ENCODE peak calls at places on chromosomes 11 and 22, in seven cellular contexts. One of them, this sample, is unnamed.

GRCh38 chr11:64698427-64698826 is 24.6 kb downstream of the NRXN2 start:
- DNase-seq in SK-N-SH: no peak
- DNase-seq in neural progenitor cell: no peak
- DNase-seq in GM23338: no peak
- DNase-seq in hepatocyte: no peak
- DNase-seq in MM.1S: no peak
- DNase-seq in GM23248: no peak
- DNase-seq in this sample: no peak

GRCh38 chr11:6458352-6458751 is 15.4 kb downstream of the TRIM3 start:
- DNase-seq in GM23248: no peak
- DNase-seq in SK-N-SH: no peak
- DNase-seq in MM.1S: no peak
- DNase-seq in GM23338: no peak
- DNase-seq in hepatocyte: no peak
- DNase-seq in neural progenitor cell: no peak
- DNase-seq in this sample: no peak

GRCh38 chr11:119567667-119568582 is 145.0 kb upstream of the THY1 start:
- DNase-seq in GM23338: peak
- DNase-seq in MM.1S: no peak
- DNase-seq in hepatocyte: peak
- DNase-seq in SK-N-SH: peak
- DNase-seq in GM23248: peak
- DNase-seq in neural progenitor cell: no peak
- DNase-seq in this sample: no peak

GRCh38 chr11:65279713-65280459 is 18.1 kb downstream of the POLA2 start:
- DNase-seq in SK-N-SH: no peak
- DNase-seq in hepatocyte: peak
- DNase-seq in GM23338: no peak
- DNase-seq in GM23248: peak
- DNase-seq in MM.1S: no peak
- DNase-seq in neural progenitor cell: no peak
- DNase-seq in this sample: peak

GRCh38 chr11:119352857-119353260 is 6.4 kb upstream of the MFRP start:
- DNase-seq in neural progenitor cell: no peak
- DNase-seq in SK-N-SH: peak
- DNase-seq in MM.1S: no peak
- DNase-seq in hepatocyte: peak
- DNase-seq in GM23338: peak
- DNase-seq in GM23248: no peak
- DNase-seq in this sample: no peak

GRCh38 chr22:30206964-30207363 is 39.6 kb downstream of the LIF start:
- DNase-seq in hepatocyte: peak
- DNase-seq in GM23338: peak
- DNase-seq in MM.1S: no peak
- DNase-seq in neural progenitor cell: peak
- DNase-seq in GM23248: peak
- DNase-seq in SK-N-SH: peak
- DNase-seq in this sample: peak

GRCh38 chr11:68146704-68147474 is 25.7 kb upstream of the CHKA start:
- DNase-seq in hepatocyte: peak
- DNase-seq in GM23248: peak
- DNase-seq in neural progenitor cell: no peak
- DNase-seq in SK-N-SH: peak
- DNase-seq in MM.1S: no peak
- DNase-seq in GM23338: no peak
- DNase-seq in this sample: no peak

GRCh38 chr11:97367406-97368083 is 977.7 kb downstream of the JRKL start:
- DNase-seq in GM23338: no peak
- DNase-seq in hepatocyte: no peak
- DNase-seq in SK-N-SH: no peak
- DNase-seq in MM.1S: no peak
- DNase-seq in neural progenitor cell: no peak
- DNase-seq in GM23248: no peak
- DNase-seq in this sample: no peak

GRCh38 chr11:66366844-66367477 is 4.6 kb downstream of the SLC29A2 start:
- DNase-seq in MM.1S: no peak
- DNase-seq in SK-N-SH: no peak
- DNase-seq in GM23248: no peak
- DNase-seq in neural progenitor cell: no peak
- DNase-seq in GM23338: no peak
- DNase-seq in hepatocyte: no peak
- DNase-seq in this sample: no peak

GRCh38 chr11:128207861-128208321 is 379.5 kb downstream of the ETS1 start:
- DNase-seq in GM23248: peak
- DNase-seq in neural progenitor cell: no peak
- DNase-seq in GM23338: no peak
- DNase-seq in SK-N-SH: no peak
- DNase-seq in hepatocyte: peak
- DNase-seq in MM.1S: no peak
- DNase-seq in this sample: peak

GRCh38 chr11:91872216-91872615 is 352.4 kb upstream of the FAT3 start:
- DNase-seq in MM.1S: no peak
- DNase-seq in SK-N-SH: no peak
- DNase-seq in GM23338: no peak
- DNase-seq in GM23248: no peak
- DNase-seq in neural progenitor cell: no peak
- DNase-seq in hepatocyte: no peak
- DNase-seq in this sample: no peak

GRCh38 chr11:57751676-57752253 is at the start of gene BTBD18:
- DNase-seq in GM23338: peak
- DNase-seq in neural progenitor cell: peak
- DNase-seq in MM.1S: no peak
- DNase-seq in SK-N-SH: peak
- DNase-seq in GM23248: peak
- DNase-seq in hepatocyte: peak
- DNase-seq in this sample: no peak

GRCh38 chr11:111541209-111542061 is 915 bp downstream of the LAYN start:
- DNase-seq in SK-N-SH: peak
- DNase-seq in MM.1S: no peak
- DNase-seq in GM23248: peak
- DNase-seq in neural progenitor cell: peak
- DNase-seq in hepatocyte: peak
- DNase-seq in GM23338: peak
- DNase-seq in this sample: no peak

GRCh38 chr22:22398530-22399327 is 109.8 kb downstream of the ZNF280B start:
- DNase-seq in MM.1S: no peak
- DNase-seq in hepatocyte: no peak
- DNase-seq in SK-N-SH: no peak
- DNase-seq in GM23338: no peak
- DNase-seq in GM23248: no peak
- DNase-seq in neural progenitor cell: no peak
- DNase-seq in this sample: no peak

GRCh38 chr22:47046411-47047065 is 284.1 kb downstream of the TBC1D22A start:
- DNase-seq in GM23338: no peak
- DNase-seq in SK-N-SH: no peak
- DNase-seq in neural progenitor cell: no peak
- DNase-seq in GM23248: no peak
- DNase-seq in MM.1S: no peak
- DNase-seq in hepatocyte: no peak
- DNase-seq in this sample: no peak

GRCh38 chr22:36586852-36587251 is 57.9 kb upstream of the EIF3D start:
- DNase-seq in hepatocyte: no peak
- DNase-seq in neural progenitor cell: no peak
- DNase-seq in GM23248: no peak
- DNase-seq in GM23338: no peak
- DNase-seq in SK-N-SH: no peak
- DNase-seq in MM.1S: no peak
- DNase-seq in this sample: no peak

GRCh38 chr11:69364901-69365300 is 70.9 kb downstream of the MYEOV start:
- DNase-seq in MM.1S: no peak
- DNase-seq in SK-N-SH: no peak
- DNase-seq in GM23338: no peak
- DNase-seq in GM23248: no peak
- DNase-seq in hepatocyte: no peak
- DNase-seq in neural progenitor cell: no peak
- DNase-seq in this sample: no peak

GRCh38 chr11:112623057-112623456 is 338.2 kb upstream of the NCAM1 start:
- DNase-seq in hepatocyte: no peak
- DNase-seq in neural progenitor cell: no peak
- DNase-seq in GM23338: no peak
- DNase-seq in GM23248: no peak
- DNase-seq in SK-N-SH: no peak
- DNase-seq in MM.1S: no peak
- DNase-seq in this sample: no peak

GRCh38 chr11:112627588-112628045 is 333.6 kb upstream of the NCAM1 start:
- DNase-seq in hepatocyte: no peak
- DNase-seq in MM.1S: peak
- DNase-seq in SK-N-SH: no peak
- DNase-seq in neural progenitor cell: no peak
- DNase-seq in GM23248: no peak
- DNase-seq in GM23338: no peak
- DNase-seq in this sample: no peak

GRCh38 chr11:112630496-112630895 is 330.7 kb upstream of the NCAM1 start:
- DNase-seq in SK-N-SH: no peak
- DNase-seq in neural progenitor cell: no peak
- DNase-seq in MM.1S: no peak
- DNase-seq in GM23338: no peak
- DNase-seq in hepatocyte: no peak
- DNase-seq in GM23248: no peak
- DNase-seq in this sample: no peak

GRCh38 chr11:112628676-112629075 is 332.5 kb upstream of the NCAM1 start:
- DNase-seq in MM.1S: no peak
- DNase-seq in neural progenitor cell: no peak
- DNase-seq in SK-N-SH: no peak
- DNase-seq in hepatocyte: no peak
- DNase-seq in GM23338: no peak
- DNase-seq in GM23248: no peak
- DNase-seq in this sample: no peak

DNA sequence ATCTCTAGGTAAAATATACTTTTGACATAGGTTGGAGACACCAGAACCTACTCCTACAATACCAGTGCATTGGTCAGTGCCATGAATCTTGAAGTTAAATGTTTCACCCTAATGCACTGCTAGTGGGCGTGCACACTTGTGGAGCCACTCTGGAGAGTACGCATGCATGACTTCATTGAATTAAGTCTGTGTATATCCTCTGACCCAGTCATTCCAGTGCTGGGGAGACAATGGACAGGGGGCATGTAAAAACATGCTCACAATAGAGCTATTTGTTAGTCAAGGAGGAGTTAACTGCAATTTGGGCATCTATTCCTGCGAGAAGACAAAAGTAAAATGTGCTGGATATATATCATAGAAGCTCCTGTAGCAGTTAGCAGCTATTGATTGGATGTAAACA is 335.4 kb upstream of the NCAM1 start:
- DNase-seq in GM23248: no peak
- DNase-seq in SK-N-SH: no peak
- DNase-seq in GM23338: no peak
- DNase-seq in hepatocyte: no peak
- DNase-seq in neural progenitor cell: peak
- DNase-seq in MM.1S: no peak
- DNase-seq in this sample: no peak
- TF ChIP-seq EZH2phosphoT487 in GM23248: no peak
- TF ChIP-seq EZH2phosphoT487 in SK-N-SH: no peak
- TF ChIP-seq EZH2phosphoT487 in GM23338: no peak
- TF ChIP-seq EZH2phosphoT487 in hepatocyte: no peak
- TF ChIP-seq EZH2phosphoT487 in neural progenitor cell: no peak
- TF ChIP-seq EZH2phosphoT487 in MM.1S: no peak
- TF ChIP-seq EZH2phosphoT487 in this sample: no peak

DNA sequence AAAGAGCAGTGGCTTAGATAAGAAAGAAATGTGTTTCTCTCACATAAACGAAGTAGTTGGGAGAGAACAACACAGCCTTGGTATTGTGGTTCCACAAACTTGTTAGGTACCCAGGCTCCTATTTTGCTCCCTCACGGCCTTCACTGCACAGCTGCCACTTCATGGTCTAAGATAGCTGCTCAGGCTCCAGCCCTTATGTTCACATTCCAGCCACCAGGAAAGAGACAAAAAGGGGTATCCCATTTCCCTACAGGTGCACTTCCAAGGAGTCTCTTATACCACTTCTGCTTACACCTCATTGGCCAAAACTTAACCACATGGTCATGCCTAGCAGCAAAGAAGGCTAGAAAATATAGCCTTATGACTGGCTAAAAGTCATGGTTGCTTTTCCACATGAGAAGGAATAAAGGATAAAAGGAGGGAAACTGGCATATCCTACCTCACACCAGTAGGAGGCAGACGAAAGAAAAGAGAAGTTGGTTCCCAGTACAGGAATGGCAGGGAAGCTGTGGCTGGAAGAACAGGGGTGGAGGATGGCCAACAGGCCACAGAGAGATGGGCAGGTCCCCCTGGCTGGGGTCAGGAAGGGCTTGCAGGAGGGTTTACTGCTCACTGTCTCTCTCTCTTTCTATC is 5.4 kb upstream of the HDHD5 start:
- DNase-seq in neural progenitor cell: no peak
- DNase-seq in SK-N-SH: peak
- DNase-seq in MM.1S: no peak
- DNase-seq in GM23248: peak
- DNase-seq in hepatocyte: no peak
- DNase-seq in GM23338: peak
- DNase-seq in this sample: peak
- TF ChIP-seq EZH2phosphoT487 in neural progenitor cell: no peak
- TF ChIP-seq EZH2phosphoT487 in SK-N-SH: no peak
- TF ChIP-seq EZH2phosphoT487 in MM.1S: no peak
- TF ChIP-seq EZH2phosphoT487 in GM23248: no peak
- TF ChIP-seq EZH2phosphoT487 in hepatocyte: no peak
- TF ChIP-seq EZH2phosphoT487 in GM23338: no peak
- TF ChIP-seq EZH2phosphoT487 in this sample: no peak

GRCh38 chr22:37674248-37674647 is 1.2 kb upstream of the LGALS1 start:
- DNase-seq in GM23248: no peak
- DNase-seq in MM.1S: no peak
- DNase-seq in neural progenitor cell: no peak
- DNase-seq in hepatocyte: no peak
- DNase-seq in SK-N-SH: no peak
- DNase-seq in GM23338: no peak
- DNase-seq in this sample: no peak

GRCh38 chr22:37675930-37676571 is 615 bp downstream of the LGALS1 start:
- DNase-seq in hepatocyte: no peak
- DNase-seq in MM.1S: no peak
- DNase-seq in neural progenitor cell: no peak
- DNase-seq in GM23248: peak
- DNase-seq in GM23338: peak
- DNase-seq in SK-N-SH: peak
- DNase-seq in this sample: no peak

GRCh38 chr22:37678372-37678771 is 2.9 kb downstream of the LGALS1 start:
- DNase-seq in MM.1S: no peak
- DNase-seq in neural progenitor cell: no peak
- DNase-seq in SK-N-SH: no peak
- DNase-seq in hepatocyte: no peak
- DNase-seq in GM23338: no peak
- DNase-seq in GM23248: no peak
- DNase-seq in this sample: no peak

GRCh38 chr22:37674951-37675929 is at the start of gene LGALS1:
- DNase-seq in SK-N-SH: peak
- DNase-seq in hepatocyte: peak
- DNase-seq in neural progenitor cell: peak
- DNase-seq in GM23338: peak
- DNase-seq in MM.1S: peak
- DNase-seq in GM23248: peak
- DNase-seq in this sample: peak

GRCh38 chr22:37676691-37677627 is 1.5 kb downstream of the LGALS1 start:
- DNase-seq in SK-N-SH: peak
- DNase-seq in GM23338: peak
- DNase-seq in neural progenitor cell: peak
- DNase-seq in GM23248: peak
- DNase-seq in MM.1S: peak
- DNase-seq in hepatocyte: peak
- DNase-seq in this sample: peak
- TF ChIP-seq EZH2phosphoT487 in SK-N-SH: no peak
- TF ChIP-seq EZH2phosphoT487 in GM23338: no peak
- TF ChIP-seq EZH2phosphoT487 in neural progenitor cell: no peak
- TF ChIP-seq EZH2phosphoT487 in GM23248: no peak
- TF ChIP-seq EZH2phosphoT487 in MM.1S: no peak
- TF ChIP-seq EZH2phosphoT487 in hepatocyte: no peak
- TF ChIP-seq EZH2phosphoT487 in this sample: no peak

GRCh38 chr11:62508336-62509058 is 38.1 kb downstream of the AHNAK start:
- DNase-seq in GM23338: peak
- DNase-seq in SK-N-SH: peak
- DNase-seq in hepatocyte: peak
- DNase-seq in neural progenitor cell: peak
- DNase-seq in GM23248: peak
- DNase-seq in MM.1S: peak
- DNase-seq in this sample: peak
- TF ChIP-seq EZH2phosphoT487 in GM23338: no peak
- TF ChIP-seq EZH2phosphoT487 in SK-N-SH: no peak
- TF ChIP-seq EZH2phosphoT487 in hepatocyte: no peak
- TF ChIP-seq EZH2phosphoT487 in neural progenitor cell: no peak
- TF ChIP-seq EZH2phosphoT487 in GM23248: no peak
- TF ChIP-seq EZH2phosphoT487 in MM.1S: no peak
- TF ChIP-seq EZH2phosphoT487 in this sample: no peak